ENCODE peak calls at places on chromosomes 3 and 15, in four cellular contexts. C is transverse colon, E is testis, X is PC-3. H is an unnamed sample.

GRCh38 chr3:181716916-181717315 is 5.2 kb downstream of the SOX2 start:
- DNase-seq in C (no peak), X (no peak), E (no peak), H (no peak)

GRCh38 chr15:89444855-89445254 is 51.5 kb downstream of the RHCG start:
- DNase-seq in X (no peak), E (no peak), C (no peak), H (no peak)

GRCh38 chr3:58490860-58491501 is 915 bp upstream of the KCTD6 start:
- DNase-seq in E (no peak), X (no peak), C (no peak), H (peak; percentile 32)

GRCh38 chr15:65828566-65828965 is 36.5 kb upstream of the DENND4A start:
- DNase-seq in E (no peak), X (no peak), C (no peak), H (no peak)

GRCh38 chr3:18454766-18455165 is 29.6 kb upstream of the SATB1 start:
- DNase-seq in E (no peak), C (no peak), X (no peak), H (no peak)

GRCh38 chr3:58041182-58041825 is 33.1 kb downstream of the FLNB start:
- DNase-seq in C (no peak), E (no peak), X (peak; percentile 26), H (no peak)

GRCh38 chr15:65258863-65259262 is 27.8 kb downstream of the PARP16 start:
- DNase-seq in E (no peak), C (no peak), X (no peak), H (no peak)

GRCh38 chr3:6622712-6623111 is 238.2 kb upstream of the GRM7 start:
- DNase-seq in E (no peak), X (no peak), C (no peak), H (no peak)

GRCh38 chr3:129399145-129399894 is 29.1 kb downstream of the EFCAB12 start:
- DNase-seq in X (peak; percentile 93), E (peak; percentile 91), C (peak; percentile 92), H (peak; percentile 87)

GRCh38 chr3:168002786-168003368 is 92.8 kb downstream of the GOLIM4 start:
- DNase-seq in C (peak; percentile 42), E (no peak), X (peak; percentile 80), H (no peak)

GRCh38 chr15:59174846-59175831 is 31.5 kb upstream of the LDHAL6B start:
- DNase-seq in E (peak; percentile 62), X (peak; percentile 71), C (peak; percentile 63), H (peak; percentile 75)

GRCh38 chr15:88274534-88275460 is 18.3 kb upstream of the NTRK3 start:
- DNase-seq in X (peak; percentile 71), C (peak; percentile 44), E (peak; percentile 76), H (peak; percentile 81)

GRCh38 chr3:158528306-158528705 is 42.7 kb upstream of the MLF1 start:
- DNase-seq in E (no peak), C (no peak), X (no peak), H (no peak)

GRCh38 chr3:31704651-31705179 is 172.0 kb downstream of the STT3B start:
- DNase-seq in E (peak; percentile 41), C (peak; percentile 66), X (peak; percentile 85), H (peak; percentile 57)

GRCh38 chr15:62880278-62880677 is 162.3 kb upstream of the TPM1 start:
- DNase-seq in X (no peak), C (no peak), E (no peak), H (no peak)

GRCh38 chr15:61835029-61835428 is 225.2 kb downstream of the VPS13C start:
- DNase-seq in X (no peak), E (no peak), C (no peak), H (no peak)

GRCh38 chr3:36928220-36928619 is 16.6 kb downstream of the TRANK1 start:
- DNase-seq in E (no peak), X (no peak), C (no peak), H (no peak)

GRCh38 chr3:15492847-15493360 is 28.6 kb downstream of the COLQ start:
- DNase-seq in E (no peak), X (no peak), C (no peak), H (no peak)

GRCh38 chr3:143150979-143151726 is 31.6 kb downstream of the CHST2 start:
- DNase-seq in C (no peak), E (no peak), X (no peak), H (peak; percentile 51)

GRCh38 chr15:71485094-71485693 is 325.2 kb upstream of the NR2E3 start:
- DNase-seq in C (no peak), E (no peak), X (peak; percentile 23), H (no peak)

GRCh38 chr3:128416578-128417150 is 50.0 kb downstream of the DNAJB8 start:
- DNase-seq in C (no peak), E (no peak), X (peak; percentile 77), H (peak; percentile 41)

GRCh38 chr3:126360714-126361060 is 3.5 kb upstream of the KLF15 start:
- DNase-seq in C (peak; percentile 3), E (no peak), X (no peak), H (no peak)

GRCh38 chr15:34514251-34514760 is 69.1 kb downstream of the GOLGA8B start:
- DNase-seq in C (peak; percentile 14), E (peak; percentile 76), X (peak; percentile 6), H (peak; percentile 83)

GRCh38 chr3:190645932-190646331 is 132.0 kb downstream of the IL1RAP start:
- DNase-seq in X (no peak), C (no peak), E (no peak), H (no peak)
- H3K27ac ChIP-seq in X (no peak overlapping the region), C (no peak overlapping the region), E (no peak overlapping the region), H (no peak overlapping the region)

DNA sequence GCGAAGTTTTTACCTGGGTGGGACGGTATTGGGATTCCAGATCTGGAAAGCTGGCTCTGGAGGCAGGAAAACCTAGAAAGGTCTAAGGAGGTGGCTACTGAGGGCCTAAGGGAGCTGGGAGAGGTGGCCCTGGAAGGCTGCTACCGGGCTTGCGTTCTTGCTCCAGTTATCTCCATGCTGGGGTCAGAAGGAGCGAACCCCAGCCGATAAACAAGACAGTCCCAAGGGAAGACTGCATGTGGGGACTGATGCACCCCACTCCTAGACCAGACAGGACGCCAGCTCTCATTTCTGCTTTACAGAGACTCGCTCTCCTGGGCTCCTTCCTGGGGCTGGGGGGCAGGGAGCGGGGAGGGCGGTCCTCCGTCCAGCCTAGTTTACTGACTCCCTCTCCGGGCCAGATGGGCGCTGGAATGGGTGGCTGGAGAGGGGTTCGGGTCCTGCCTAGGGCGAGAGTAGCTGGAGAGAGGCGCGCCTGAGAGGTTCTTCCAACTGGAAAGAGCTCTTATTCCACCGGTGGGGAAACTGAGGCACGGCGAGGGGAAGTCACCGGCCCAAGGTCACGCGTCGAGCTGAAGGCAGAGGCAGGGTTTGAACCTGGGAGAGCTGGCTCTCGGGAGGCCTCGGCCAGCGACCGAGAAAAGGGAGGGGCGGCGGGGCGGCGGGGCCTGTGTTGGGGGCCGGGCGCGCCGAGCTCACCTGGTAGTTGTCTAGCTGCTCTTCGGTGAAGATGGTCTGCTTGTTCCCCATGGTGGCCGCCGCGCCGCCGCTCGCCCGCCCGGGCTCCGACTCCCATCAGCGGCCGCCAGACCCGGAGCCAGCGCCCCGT is 565 bp downstream of the CIB2 start:
- DNase-seq in E (peak; percentile 21), X (no peak), C (peak; percentile 39), H (peak; percentile 64)
- H3K27ac ChIP-seq in E (no peak overlapping the region), X (no peak overlapping the region), C (peak overlapping the region; percentile 84), H (no peak overlapping the region)

DNA sequence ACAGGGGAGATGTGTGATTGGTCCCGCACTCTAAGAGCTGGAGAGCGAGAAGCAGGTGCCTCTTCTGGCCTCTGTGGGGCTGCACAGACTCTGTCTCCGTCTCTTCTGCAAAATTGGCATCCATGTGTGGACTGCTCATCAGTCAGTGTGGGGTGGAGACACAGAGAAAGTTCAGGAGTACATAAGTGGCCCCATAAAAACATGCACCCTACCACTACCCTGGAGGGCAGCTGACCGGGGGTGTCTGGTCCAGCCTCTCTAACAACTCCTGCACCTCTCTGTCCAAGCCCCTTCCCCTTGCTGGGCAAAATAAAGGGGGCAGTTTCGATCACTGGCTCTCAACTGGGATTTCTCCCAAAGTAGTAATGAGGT is 76.6 kb downstream of the TAMM41 start:
- DNase-seq in X (no peak), C (no peak), E (no peak), H (no peak)
- H3K27ac ChIP-seq in X (peak overlapping the region; percentile 93), C (peak overlapping the region; percentile 86), E (no peak overlapping the region), H (no peak overlapping the region)

DNA sequence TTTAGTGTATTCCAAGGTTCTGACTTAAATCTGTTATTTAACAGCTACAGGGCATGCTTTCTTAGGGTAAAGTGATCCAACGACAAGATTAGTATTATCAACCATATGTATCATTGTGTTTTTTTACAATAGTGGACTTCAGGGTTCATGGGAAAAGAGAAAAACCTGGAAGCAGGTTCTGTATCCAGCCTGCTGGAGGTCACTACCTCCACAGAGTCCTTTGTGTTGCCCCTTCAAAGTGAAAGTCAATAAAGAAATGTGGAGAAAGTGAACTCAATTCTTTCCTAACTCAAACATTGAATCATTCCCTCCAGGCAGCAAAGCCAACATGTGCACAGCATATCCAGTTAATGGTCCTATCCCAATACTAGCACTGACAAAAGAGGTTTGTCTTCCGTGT is 45.4 kb downstream of the FGF7 start:
- DNase-seq in X (peak; percentile 61), C (no peak), E (no peak), H (no peak)
- H3K27ac ChIP-seq in X (peak overlapping the region; percentile 4), C (peak overlapping the region; percentile 53), E (no peak overlapping the region), H (no peak overlapping the region)

GRCh38 chr3:152258448-152259302 is 10.1 kb upstream of the MBNL1 start:
- DNase-seq in E (peak; percentile 28), X (peak; percentile 97), C (peak; percentile 49), H (peak; percentile 54)
- H3K27ac ChIP-seq in E (no peak overlapping the region), X (peak overlapping the region; percentile 45), C (peak overlapping the region; percentile 67), H (no peak overlapping the region)

GRCh38 chr3:108180214-108180613 is 42.0 kb downstream of the IFT57 start:
- DNase-seq in E (no peak), X (peak; percentile 58), C (no peak), H (no peak)
- H3K27ac ChIP-seq in E (no peak overlapping the region), X (peak overlapping the region; percentile 19), C (no peak overlapping the region), H (no peak overlapping the region)

DNA sequence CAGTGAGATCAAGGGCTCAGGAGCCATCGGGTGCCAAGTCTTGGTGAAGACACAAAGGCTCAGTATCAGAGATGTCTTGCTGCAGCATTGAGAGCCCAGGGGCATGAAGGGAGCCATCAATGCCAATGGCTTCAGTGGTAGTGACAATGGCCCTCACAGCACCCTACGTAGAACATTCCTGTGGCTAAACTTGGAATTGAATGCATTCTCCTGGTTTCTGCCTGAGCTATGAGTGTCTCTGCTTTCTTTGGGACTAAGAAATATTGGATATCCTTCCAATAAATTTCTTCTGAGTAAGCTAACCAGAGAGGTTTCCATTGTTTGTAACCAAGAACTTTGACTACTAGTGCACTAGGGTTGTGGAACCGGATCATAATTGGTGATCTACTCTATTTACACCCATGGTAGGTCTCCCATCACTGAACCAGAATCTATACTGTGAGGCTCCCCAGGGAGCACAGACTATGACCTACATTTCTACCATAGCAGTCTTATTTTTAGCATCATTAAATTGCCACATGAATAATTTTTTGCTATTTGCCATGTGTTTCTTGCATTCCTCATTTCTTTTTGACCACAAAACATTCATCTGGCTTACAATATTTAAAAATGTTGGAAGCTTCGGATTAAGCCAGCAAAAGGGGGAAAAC is 31.6 kb upstream of the PDZRN3 start:
- DNase-seq in C (no peak), X (no peak), E (no peak), H (no peak)
- H3K27ac ChIP-seq in C (no peak overlapping the region), X (no peak overlapping the region), E (no peak overlapping the region), H (no peak overlapping the region)

GRCh38 chr3:66723231-66723630 is 222.4 kb upstream of the LRIG1 start:
- DNase-seq in E (no peak), C (no peak), X (no peak), H (no peak)
- H3K27ac ChIP-seq in E (no peak overlapping the region), C (no peak overlapping the region), X (no peak overlapping the region), H (no peak overlapping the region)